ENCODE peak calls at places on chromosome 21, in seven cellular contexts. C is HEK293T, Z is WTC11, T is GM12878, J is HCT116, U is K562, H is H1. N is an unnamed sample.

GRCh38 chr21:16239659-16240265 is 510.0 kb downstream of the USP25 start:
- DNase-seq in C (peak; percentile 14), Z (no peak), T (no peak), J (no peak), U (no peak), H (no peak), N (no peak)

GRCh38 chr21:45074048-45074817 is at the start of gene ADARB1:
- DNase-seq in C (peak; percentile 96), Z (peak; percentile 68), T (no peak), J (no peak), U (peak; percentile 97), H (no peak), N (peak; percentile 32)

GRCh38 chr21:46066843-46067331 is 31.0 kb upstream of the COL6A2 start:
- DNase-seq in C (no peak), Z (no peak), T (no peak), J (no peak), U (no peak), H (no peak), N (no peak)

GRCh38 chr21:45502600-45502999 is 39.6 kb downstream of the SLC19A1 start:
- DNase-seq in C (no peak), Z (no peak), T (no peak), J (no peak), U (no peak), H (no peak), N (no peak)

GRCh38 chr21:27425574-27425973 is 458.7 kb upstream of the ADAMTS5 start:
- DNase-seq in C (no peak), Z (no peak), T (no peak), J (no peak), U (no peak), H (no peak), N (no peak)

GRCh38 chr21:16583567-16583966 is 853.8 kb downstream of the USP25 start:
- DNase-seq in C (no peak), Z (no peak), T (no peak), J (no peak), U (no peak), H (no peak), N (no peak)

GRCh38 chr21:37849703-37850102 is 66.6 kb downstream of the KCNJ6 start:
- DNase-seq in C (no peak), Z (no peak), T (no peak), J (no peak), U (no peak), H (no peak), N (no peak)

GRCh38 chr21:35614412-35614901 is 445.9 kb downstream of the SETD4 start:
- DNase-seq in C (no peak), Z (no peak), T (no peak), J (peak; percentile 4), U (no peak), H (no peak), N (no peak)

GRCh38 chr21:32322676-32323075 is 24.0 kb downstream of the MRAP start:
- DNase-seq in C (no peak), Z (no peak), T (no peak), J (no peak), U (no peak), H (no peak), N (no peak)

GRCh38 chr21:17472167-17472566 is 40.7 kb upstream of the CXADR start:
- DNase-seq in C (no peak), Z (no peak), T (no peak), J (no peak), U (no peak), H (no peak), N (no peak)

GRCh38 chr21:45991606-45992301 is 10.2 kb downstream of the COL6A1 start:
- DNase-seq in C (no peak), Z (no peak), T (no peak), J (no peak), U (no peak), H (no peak), N (no peak)

GRCh38 chr21:45112371-45112770 is 38.0 kb downstream of the ADARB1 start:
- DNase-seq in C (no peak), Z (no peak), T (no peak), J (no peak), U (no peak), H (no peak), N (no peak)

GRCh38 chr21:24826822-24827221 is 780.5 kb downstream of the MRPL39 start:
- DNase-seq in C (no peak), Z (no peak), T (no peak), J (no peak), U (no peak), H (no peak), N (no peak)

GRCh38 chr21:28587748-28588147 is 404.9 kb downstream of the LTN1 start:
- DNase-seq in C (no peak), Z (no peak), T (no peak), J (no peak), U (no peak), H (no peak), N (no peak)

GRCh38 chr21:18951291-18952038 is 547.9 kb upstream of the TMPRSS15 start:
- DNase-seq in C (peak; percentile 37), Z (peak; percentile 50), T (no peak), J (no peak), U (no peak), H (peak; percentile 9), N (no peak)

GRCh38 chr21:45876381-45877159 is 105.0 kb upstream of the COL6A1 start:
- DNase-seq in C (no peak), Z (no peak), T (no peak), J (no peak), U (no peak), H (no peak), N (no peak)

GRCh38 chr21:44966135-44967081 is 26.6 kb downstream of the SLX9 start:
- DNase-seq in C (no peak), Z (no peak), T (no peak), J (no peak), U (no peak), H (no peak), N (no peak)

GRCh38 chr21:9758888-9759287 is 762.5 kb upstream of the TPTE start:
- DNase-seq in C (no peak), Z (no peak), T (no peak), J (no peak), U (no peak), H (no peak), N (no peak)

GRCh38 chr21:26116456-26117011 is 54.0 kb downstream of the APP start:
- DNase-seq in C (no peak), Z (no peak), T (no peak), J (no peak), U (no peak), H (no peak), N (peak; percentile 23)

GRCh38 chr21:15682977-15683376 is 46.8 kb upstream of the USP25 start:
- DNase-seq in C (no peak), Z (no peak), T (no peak), J (no peak), U (no peak), H (no peak), N (no peak)

GRCh38 chr21:44755227-44755626 is 43.9 kb upstream of the TSPEAR start:
- DNase-seq in C (no peak), Z (no peak), T (no peak), J (no peak), U (peak; percentile 65), H (no peak), N (peak; percentile 16)

GRCh38 chr21:15159382-15160020 is 94.7 kb upstream of the NRIP1 start:
- DNase-seq in C (no peak), Z (no peak), T (no peak), J (no peak), U (no peak), H (no peak), N (no peak)

GRCh38 chr21:41605934-41606285 is 98.0 kb upstream of the TMPRSS2 start:
- DNase-seq in C (no peak), Z (no peak), T (no peak), J (no peak), U (no peak), H (no peak), N (no peak)
- TF ChIP-seq SP1 in C (no peak), Z (no peak), T (no peak), J (no peak), U (no peak), H (no peak), N (no peak)

DNA sequence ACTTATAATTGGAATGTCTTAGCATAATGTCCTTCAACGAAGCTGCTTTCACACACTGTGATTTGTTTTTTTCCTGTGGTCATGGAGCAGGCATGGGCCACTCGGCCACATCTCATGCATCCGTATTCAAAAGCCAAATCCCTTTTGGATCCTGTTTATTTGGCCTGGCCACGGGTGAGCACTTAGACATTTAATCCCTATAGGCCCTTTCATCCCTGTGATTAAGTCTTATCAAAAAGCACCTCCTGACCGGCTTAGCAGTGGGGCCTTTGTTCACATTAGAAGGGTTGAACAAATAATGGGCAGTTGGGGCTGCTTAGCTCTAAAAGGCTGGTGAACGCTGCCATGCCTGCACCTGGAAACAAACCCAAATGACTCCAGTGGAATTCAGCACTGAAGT is 2.0 kb downstream of the KCNE2 start:
- DNase-seq in C (no peak), Z (no peak), T (no peak), J (no peak), U (no peak), H (no peak), N (peak; percentile 17)
- TF ChIP-seq SP1 in C (no peak), Z (no peak), T (no peak), J (no peak), U (no peak), H (no peak), N (no peak)

DNA sequence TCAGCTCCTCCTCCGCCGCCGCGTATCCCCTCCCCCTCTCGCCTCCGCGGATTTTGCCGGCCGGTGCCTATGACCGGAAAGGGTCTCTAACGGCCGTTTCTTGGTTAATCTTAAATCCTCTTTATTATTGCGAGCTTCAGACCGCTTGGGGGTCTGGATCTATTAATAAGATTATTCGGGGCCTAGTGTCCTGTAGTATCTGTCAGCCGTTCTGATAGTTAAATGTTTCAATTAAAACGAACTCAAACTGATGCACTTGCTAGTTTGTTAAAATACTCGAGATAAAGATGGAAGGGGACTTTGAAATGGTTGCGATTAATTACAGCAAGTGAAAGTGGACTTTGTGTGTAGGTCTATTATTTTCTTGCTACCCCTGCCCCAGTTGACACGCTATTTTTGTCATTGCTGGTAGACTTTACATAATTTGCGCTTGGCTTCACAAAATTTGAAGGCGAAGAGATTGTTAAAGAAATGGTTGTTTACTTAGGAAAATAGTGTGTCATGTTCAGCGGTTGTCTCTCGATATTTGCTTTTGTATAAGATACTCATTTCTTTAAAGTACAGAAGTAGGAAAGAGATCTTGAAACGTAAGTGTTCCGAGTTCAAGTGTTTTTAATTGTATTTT is 779 bp downstream of the SON start:
- DNase-seq in C (no peak), Z (peak; percentile 78), T (no peak), J (no peak), U (no peak), H (no peak), N (no peak)
- TF ChIP-seq SP1 in C (no peak), Z (no peak), T (no peak), J (no peak), U (no peak), H (no peak), N (peak; percentile 23)

GRCh38 chr21:42739061-42739931 is 85.9 kb downstream of the PDE9A start:
- DNase-seq in C (no peak), Z (no peak), T (no peak), J (no peak), U (no peak), H (no peak), N (peak; percentile 81)

GRCh38 chr21:42736646-42737350 is 83.4 kb downstream of the PDE9A start:
- DNase-seq in C (no peak), Z (no peak), T (no peak), J (no peak), U (no peak), H (no peak), N (no peak)

GRCh38 chr21:42740405-42740909 is 87.0 kb downstream of the PDE9A start:
- DNase-seq in C (no peak), Z (no peak), T (no peak), J (no peak), U (no peak), H (no peak), N (no peak)

GRCh38 chr21:42735944-42736343 is 82.5 kb downstream of the PDE9A start:
- DNase-seq in C (no peak), Z (no peak), T (no peak), J (no peak), U (no peak), H (no peak), N (peak; percentile 39)

GRCh38 chr21:42737969-42738590 is 84.7 kb downstream of the PDE9A start:
- DNase-seq in C (no peak), Z (no peak), T (no peak), J (no peak), U (no peak), H (no peak), N (peak; percentile 89)
- TF ChIP-seq SP1 in C (no peak), Z (no peak), T (no peak), J (no peak), U (no peak), H (no peak), N (no peak)